ENCODE peak calls at places on chromosomes 5 and 9, in six cellular contexts. One of them, this sample, is unnamed.

GRCh38 chr5:74042559-74043357 is 416.8 kb downstream of the ARHGEF28 start:
- DNase-seq in AG04450: no peak
- DNase-seq in GM13976: no peak
- DNase-seq in activated CD8-positive, alpha-beta T cell treated with anti-CD3 and anti-CD28 coated beads for 36 hours: no peak
- DNase-seq in HL-60: no peak
- DNase-seq in GM12865: no peak
- DNase-seq in this sample: no peak

GRCh38 chr5:56328753-56329560 is 95.8 kb upstream of the ANKRD55 start:
- DNase-seq in AG04450: no peak
- DNase-seq in GM12865: peak
- DNase-seq in activated CD8-positive, alpha-beta T cell treated with anti-CD3 and anti-CD28 coated beads for 36 hours: peak
- DNase-seq in GM13976: peak
- DNase-seq in HL-60: no peak
- DNase-seq in this sample: no peak

GRCh38 chr9:1939926-1940368 is 75.2 kb upstream of the SMARCA2 start:
- DNase-seq in GM12865: peak
- DNase-seq in activated CD8-positive, alpha-beta T cell treated with anti-CD3 and anti-CD28 coated beads for 36 hours: peak
- DNase-seq in AG04450: no peak
- DNase-seq in HL-60: peak
- DNase-seq in GM13976: peak
- DNase-seq in this sample: no peak

GRCh38 chr9:18666987-18667772 is 193.2 kb downstream of the ADAMTSL1 start:
- DNase-seq in GM12865: no peak
- DNase-seq in GM13976: no peak
- DNase-seq in AG04450: no peak
- DNase-seq in HL-60: no peak
- DNase-seq in activated CD8-positive, alpha-beta T cell treated with anti-CD3 and anti-CD28 coated beads for 36 hours: no peak
- DNase-seq in this sample: no peak

GRCh38 chr5:143213231-143213850 is 190.1 kb downstream of the NR3C1 start:
- DNase-seq in GM13976: no peak
- DNase-seq in activated CD8-positive, alpha-beta T cell treated with anti-CD3 and anti-CD28 coated beads for 36 hours: no peak
- DNase-seq in AG04450: no peak
- DNase-seq in HL-60: no peak
- DNase-seq in GM12865: peak
- DNase-seq in this sample: no peak

GRCh38 chr9:128484686-128485413 is 19.7 kb upstream of the GLE1 start:
- DNase-seq in GM13976: no peak
- DNase-seq in GM12865: no peak
- DNase-seq in activated CD8-positive, alpha-beta T cell treated with anti-CD3 and anti-CD28 coated beads for 36 hours: no peak
- DNase-seq in AG04450: no peak
- DNase-seq in HL-60: no peak
- DNase-seq in this sample: no peak

GRCh38 chr5:68424799-68425537 is 209.4 kb downstream of the PIK3R1 start:
- DNase-seq in activated CD8-positive, alpha-beta T cell treated with anti-CD3 and anti-CD28 coated beads for 36 hours: peak
- DNase-seq in GM12865: peak
- DNase-seq in GM13976: peak
- DNase-seq in AG04450: no peak
- DNase-seq in HL-60: peak
- DNase-seq in this sample: no peak

GRCh38 chr5:8905021-8905420 is 640.9 kb downstream of the SEMA5A start:
- DNase-seq in activated CD8-positive, alpha-beta T cell treated with anti-CD3 and anti-CD28 coated beads for 36 hours: no peak
- DNase-seq in GM12865: no peak
- DNase-seq in GM13976: no peak
- DNase-seq in HL-60: no peak
- DNase-seq in AG04450: no peak
- DNase-seq in this sample: no peak

GRCh38 chr5:124744170-124744911 is 2.1 kb downstream of the ZNF608 start:
- DNase-seq in activated CD8-positive, alpha-beta T cell treated with anti-CD3 and anti-CD28 coated beads for 36 hours: no peak
- DNase-seq in AG04450: no peak
- DNase-seq in HL-60: no peak
- DNase-seq in GM13976: no peak
- DNase-seq in GM12865: peak
- DNase-seq in this sample: no peak

GRCh38 chr5:57802131-57802530 is 319.5 kb upstream of the ACTBL2 start:
- DNase-seq in HL-60: no peak
- DNase-seq in AG04450: no peak
- DNase-seq in GM12865: no peak
- DNase-seq in GM13976: no peak
- DNase-seq in activated CD8-positive, alpha-beta T cell treated with anti-CD3 and anti-CD28 coated beads for 36 hours: no peak
- DNase-seq in this sample: no peak

GRCh38 chr5:107861565-107861964 is 190.8 kb upstream of the EFNA5 start:
- DNase-seq in HL-60: no peak
- DNase-seq in GM13976: no peak
- DNase-seq in GM12865: no peak
- DNase-seq in activated CD8-positive, alpha-beta T cell treated with anti-CD3 and anti-CD28 coated beads for 36 hours: no peak
- DNase-seq in AG04450: no peak
- DNase-seq in this sample: no peak

GRCh38 chr5:88251048-88251711 is 17.5 kb downstream of the TMEM161B start:
- DNase-seq in HL-60: no peak
- DNase-seq in AG04450: no peak
- DNase-seq in GM13976: no peak
- DNase-seq in GM12865: no peak
- DNase-seq in activated CD8-positive, alpha-beta T cell treated with anti-CD3 and anti-CD28 coated beads for 36 hours: peak
- DNase-seq in this sample: no peak

GRCh38 chr5:151357097-151357496 is 9.7 kb upstream of the SLC36A2 start:
- DNase-seq in AG04450: no peak
- DNase-seq in activated CD8-positive, alpha-beta T cell treated with anti-CD3 and anti-CD28 coated beads for 36 hours: no peak
- DNase-seq in GM13976: no peak
- DNase-seq in GM12865: no peak
- DNase-seq in HL-60: no peak
- DNase-seq in this sample: no peak

GRCh38 chr5:102999191-102999590 is 120.7 kb downstream of the GIN1 start:
- DNase-seq in HL-60: no peak
- DNase-seq in activated CD8-positive, alpha-beta T cell treated with anti-CD3 and anti-CD28 coated beads for 36 hours: no peak
- DNase-seq in GM13976: no peak
- DNase-seq in GM12865: no peak
- DNase-seq in AG04450: no peak
- DNase-seq in this sample: no peak

GRCh38 chr5:54257366-54258118 is 52.8 kb downstream of the ARL15 start:
- DNase-seq in HL-60: no peak
- DNase-seq in AG04450: no peak
- DNase-seq in GM12865: no peak
- DNase-seq in activated CD8-positive, alpha-beta T cell treated with anti-CD3 and anti-CD28 coated beads for 36 hours: no peak
- DNase-seq in GM13976: no peak
- DNase-seq in this sample: no peak

GRCh38 chr9:116322521-116322920 is 168.9 kb downstream of the PAPPA start:
- DNase-seq in GM13976: no peak
- DNase-seq in AG04450: no peak
- DNase-seq in activated CD8-positive, alpha-beta T cell treated with anti-CD3 and anti-CD28 coated beads for 36 hours: no peak
- DNase-seq in GM12865: no peak
- DNase-seq in HL-60: no peak
- DNase-seq in this sample: no peak

GRCh38 chr9:132794730-132795380 is 83.2 kb downstream of the AK8 start:
- DNase-seq in HL-60: no peak
- DNase-seq in activated CD8-positive, alpha-beta T cell treated with anti-CD3 and anti-CD28 coated beads for 36 hours: peak
- DNase-seq in GM12865: peak
- DNase-seq in AG04450: no peak
- DNase-seq in GM13976: no peak
- DNase-seq in this sample: no peak

DNA sequence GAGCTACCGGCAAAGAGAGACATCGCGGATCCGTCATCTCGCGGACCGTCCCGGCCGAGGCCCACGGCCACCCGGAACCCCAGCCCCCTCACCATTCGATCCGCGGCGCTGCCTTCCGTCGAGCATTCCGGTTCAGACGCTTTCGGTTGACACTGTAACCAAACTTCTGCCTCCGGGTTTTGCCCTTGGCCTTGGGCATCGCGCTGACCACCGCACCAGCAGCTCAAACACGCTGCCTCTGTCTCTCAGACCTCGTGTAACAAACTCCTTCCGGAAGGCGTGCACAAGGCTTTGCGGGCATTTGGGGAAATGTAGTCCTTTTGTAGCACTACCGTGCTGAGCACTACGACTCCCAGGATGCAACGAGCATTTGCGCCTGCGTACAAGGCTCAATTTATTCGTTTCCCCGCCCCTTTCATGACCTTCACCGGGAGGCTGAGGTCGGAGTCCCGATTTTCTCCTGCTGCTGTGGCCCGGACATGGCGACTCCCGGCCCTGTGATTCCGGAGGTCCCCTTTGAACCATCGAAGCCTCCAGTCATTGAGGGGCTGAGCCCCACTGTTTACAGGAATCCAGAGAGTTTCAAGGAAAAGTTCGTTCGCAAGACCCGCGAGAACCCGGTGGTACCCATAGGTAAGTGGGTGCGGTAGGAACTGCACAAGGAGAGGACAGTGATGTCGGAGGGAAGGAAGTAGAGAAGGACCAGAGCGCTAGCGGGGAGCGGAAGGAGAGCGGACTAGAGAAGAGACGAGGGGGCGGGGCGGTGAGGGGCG is at the start of the genes HIGD2A and NOP16:
- DNase-seq in GM13976: peak
- DNase-seq in GM12865: peak
- DNase-seq in HL-60: peak
- DNase-seq in AG04450: peak
- DNase-seq in activated CD8-positive, alpha-beta T cell treated with anti-CD3 and anti-CD28 coated beads for 36 hours: peak
- DNase-seq in this sample: peak
- TF ChIP-seq CTCF in GM13976: no peak
- TF ChIP-seq CTCF in GM12865: no peak
- TF ChIP-seq CTCF in HL-60: no peak
- TF ChIP-seq CTCF in AG04450: no peak
- TF ChIP-seq CTCF in activated CD8-positive, alpha-beta T cell treated with anti-CD3 and anti-CD28 coated beads for 36 hours: no peak
- TF ChIP-seq CTCF in this sample: no peak

GRCh38 chr9:135974220-135974573 is 13.0 kb upstream of the UBAC1 start:
- DNase-seq in AG04450: no peak
- DNase-seq in HL-60: no peak
- DNase-seq in GM12865: no peak
- DNase-seq in activated CD8-positive, alpha-beta T cell treated with anti-CD3 and anti-CD28 coated beads for 36 hours: no peak
- DNase-seq in GM13976: no peak
- DNase-seq in this sample: no peak
- TF ChIP-seq CTCF in AG04450: no peak
- TF ChIP-seq CTCF in HL-60: no peak
- TF ChIP-seq CTCF in GM12865: no peak
- TF ChIP-seq CTCF in activated CD8-positive, alpha-beta T cell treated with anti-CD3 and anti-CD28 coated beads for 36 hours: no peak
- TF ChIP-seq CTCF in GM13976: no peak
- TF ChIP-seq CTCF in this sample: peak

DNA sequence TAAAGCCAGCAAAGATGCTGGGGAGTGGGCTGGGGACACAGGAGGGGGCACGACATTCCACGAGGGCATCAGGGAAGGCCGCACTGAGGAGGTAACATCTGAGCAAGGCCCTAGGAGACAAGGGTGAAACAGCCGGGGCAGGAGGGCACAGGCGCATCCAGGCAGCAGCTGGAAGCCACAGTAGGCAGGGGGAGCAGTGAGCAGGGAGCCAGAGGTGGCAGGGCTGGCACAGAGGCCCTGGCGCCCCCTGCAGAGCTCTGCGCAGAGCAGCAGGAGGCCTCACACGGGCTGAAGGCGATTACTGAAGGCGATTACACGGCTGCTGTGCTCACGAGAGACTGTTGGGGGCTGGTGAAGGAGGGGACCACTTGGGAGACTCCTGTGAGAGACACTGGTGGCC is 15.4 kb downstream of the LMAN2 start:
- DNase-seq in GM13976: no peak
- DNase-seq in GM12865: no peak
- DNase-seq in AG04450: no peak
- DNase-seq in activated CD8-positive, alpha-beta T cell treated with anti-CD3 and anti-CD28 coated beads for 36 hours: peak
- DNase-seq in HL-60: peak
- DNase-seq in this sample: no peak
- TF ChIP-seq CTCF in GM13976: no peak
- TF ChIP-seq CTCF in GM12865: peak
- TF ChIP-seq CTCF in AG04450: peak
- TF ChIP-seq CTCF in activated CD8-positive, alpha-beta T cell treated with anti-CD3 and anti-CD28 coated beads for 36 hours: peak
- TF ChIP-seq CTCF in HL-60: peak
- TF ChIP-seq CTCF in this sample: peak

GRCh38 chr9:130896233-130897012 is at the start of gene QRFP:
- DNase-seq in activated CD8-positive, alpha-beta T cell treated with anti-CD3 and anti-CD28 coated beads for 36 hours: no peak
- DNase-seq in AG04450: no peak
- DNase-seq in HL-60: no peak
- DNase-seq in GM13976: no peak
- DNase-seq in GM12865: no peak
- DNase-seq in this sample: no peak
- TF ChIP-seq CTCF in activated CD8-positive, alpha-beta T cell treated with anti-CD3 and anti-CD28 coated beads for 36 hours: no peak
- TF ChIP-seq CTCF in AG04450: no peak
- TF ChIP-seq CTCF in HL-60: no peak
- TF ChIP-seq CTCF in GM13976: no peak
- TF ChIP-seq CTCF in GM12865: no peak
- TF ChIP-seq CTCF in this sample: no peak

GRCh38 chr5:38996123-38996522 is 78.1 kb downstream of the RICTOR start:
- DNase-seq in activated CD8-positive, alpha-beta T cell treated with anti-CD3 and anti-CD28 coated beads for 36 hours: no peak
- DNase-seq in GM13976: no peak
- DNase-seq in AG04450: no peak
- DNase-seq in HL-60: no peak
- DNase-seq in GM12865: no peak
- DNase-seq in this sample: no peak

GRCh38 chr5:38999037-38999436 is 75.2 kb downstream of the RICTOR start:
- DNase-seq in GM12865: no peak
- DNase-seq in GM13976: no peak
- DNase-seq in HL-60: no peak
- DNase-seq in activated CD8-positive, alpha-beta T cell treated with anti-CD3 and anti-CD28 coated beads for 36 hours: no peak
- DNase-seq in AG04450: no peak
- DNase-seq in this sample: no peak

GRCh38 chr5:38997579-38997978 is 76.6 kb downstream of the RICTOR start:
- DNase-seq in activated CD8-positive, alpha-beta T cell treated with anti-CD3 and anti-CD28 coated beads for 36 hours: no peak
- DNase-seq in HL-60: no peak
- DNase-seq in GM12865: no peak
- DNase-seq in GM13976: no peak
- DNase-seq in AG04450: no peak
- DNase-seq in this sample: no peak

GRCh38 chr5:38994329-38994927 is 79.8 kb downstream of the RICTOR start:
- DNase-seq in HL-60: peak
- DNase-seq in GM13976: peak
- DNase-seq in AG04450: peak
- DNase-seq in GM12865: no peak
- DNase-seq in activated CD8-positive, alpha-beta T cell treated with anti-CD3 and anti-CD28 coated beads for 36 hours: peak
- DNase-seq in this sample: no peak
- TF ChIP-seq CTCF in HL-60: no peak
- TF ChIP-seq CTCF in GM13976: peak
- TF ChIP-seq CTCF in AG04450: peak
- TF ChIP-seq CTCF in GM12865: no peak
- TF ChIP-seq CTCF in activated CD8-positive, alpha-beta T cell treated with anti-CD3 and anti-CD28 coated beads for 36 hours: peak
- TF ChIP-seq CTCF in this sample: peak

This sample was measured in CD14-positive monocyte.